ENCODE peak calls at places on chromosomes 7 and 10, in four cellular contexts. Z is IMR-90, P is mesendoderm, E is H1. C is an unnamed sample.
A peak's percentile ranks its signal among the peaks of the same experiment; 100 is the strongest.

GRCh38 chr10:129046074-129046681 is 420.9 kb upstream of the MGMT start:
- DNase-seq in Z (no peak), P (no peak), E (no peak), C (no peak)

GRCh38 chr10:105352281-105352680 is 711.2 kb downstream of the SORCS3 start:
- DNase-seq in Z (no peak), P (no peak), E (no peak), C (no peak)

GRCh38 chr7:103929808-103930415 is 59.5 kb downstream of the RELN start:
- DNase-seq in Z (no peak), P (no peak), E (no peak), C (no peak)

GRCh38 chr7:108592633-108593277 is 23.1 kb downstream of the DNAJB9 start:
- DNase-seq in Z (no peak), P (no peak), E (no peak), C (no peak)

GRCh38 chr10:93673791-93674190 is 28.6 kb downstream of the FRA10AC1 start:
- DNase-seq in Z (no peak), P (no peak), E (no peak), C (no peak)

GRCh38 chr7:39133088-39133487 is 155.4 kb downstream of the POU6F2 start:
- DNase-seq in Z (no peak), P (no peak), E (no peak), C (no peak)

GRCh38 chr7:100983451-100984187 is 14.3 kb downstream of the MUC12 start:
- DNase-seq in Z (peak; percentile 31), P (no peak), E (no peak), C (no peak)

GRCh38 chr10:14380746-14381145 is 50.0 kb upstream of the FRMD4A start:
- DNase-seq in Z (no peak), P (no peak), E (no peak), C (no peak)

GRCh38 chr10:131427901-131428300 is 116.4 kb upstream of the TCERG1L start:
- DNase-seq in Z (no peak), P (no peak), E (no peak), C (no peak)
- H4K5ac ChIP-seq in Z (no peak overlapping the region), P (no peak overlapping the region), E (no peak overlapping the region), C (no peak overlapping the region)

GRCh38 chr10:1409359-1409750 is 328.0 kb downstream of the ADARB2 start:
- DNase-seq in Z (no peak), P (no peak), E (no peak), C (no peak)

GRCh38 chr10:1410469-1411395 is 326.6 kb downstream of the ADARB2 start:
- DNase-seq in Z (no peak), P (no peak), E (no peak), C (no peak)

GRCh38 chr10:1410032-1410431 is 327.3 kb downstream of the ADARB2 start:
- DNase-seq in Z (no peak), P (no peak), E (no peak), C (no peak)

GRCh38 chr10:1406976-1407945 is 330.1 kb downstream of the ADARB2 start:
- DNase-seq in Z (no peak), P (no peak), E (no peak), C (no peak)

DNA sequence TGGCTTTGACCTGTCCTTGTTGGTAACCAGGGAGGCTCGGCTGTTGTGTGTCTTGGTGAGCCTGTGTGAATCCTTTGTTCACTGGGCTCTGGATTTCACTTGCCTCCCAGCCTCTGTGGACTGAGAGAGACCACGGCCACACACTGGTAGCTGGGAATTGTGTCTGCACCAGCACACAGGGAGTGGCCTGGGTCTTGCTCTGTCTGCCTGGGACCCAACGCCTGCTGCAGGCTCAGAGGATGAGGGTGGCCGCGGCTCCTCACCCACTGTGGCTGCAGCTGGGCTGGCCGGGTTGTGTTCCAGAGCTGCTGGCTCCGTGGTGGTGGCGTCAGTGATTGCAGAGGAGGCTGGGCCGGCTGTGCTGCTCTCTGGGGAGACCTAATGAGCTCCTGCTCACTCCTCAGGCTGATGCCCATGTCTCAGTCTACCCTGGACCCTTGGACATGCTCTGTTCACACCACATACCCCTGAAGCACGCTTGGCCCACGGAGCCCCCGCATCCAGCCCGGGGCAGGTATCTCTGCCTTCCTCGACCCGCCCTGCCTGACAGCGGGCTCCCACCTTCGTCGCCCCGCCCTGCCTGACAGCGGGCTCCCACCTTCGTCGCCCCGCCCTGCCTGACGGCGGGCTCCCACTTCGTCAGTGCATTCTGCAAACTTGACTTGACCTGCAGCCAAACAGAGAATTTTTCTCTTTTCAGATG is 328.5 kb downstream of the ADARB2 start:
- DNase-seq in Z (no peak), P (no peak), E (no peak), C (no peak)
- H2AK5ac ChIP-seq in Z (no peak overlapping the region), P (no peak overlapping the region), E (no peak overlapping the region), C (no peak overlapping the region)

DNA sequence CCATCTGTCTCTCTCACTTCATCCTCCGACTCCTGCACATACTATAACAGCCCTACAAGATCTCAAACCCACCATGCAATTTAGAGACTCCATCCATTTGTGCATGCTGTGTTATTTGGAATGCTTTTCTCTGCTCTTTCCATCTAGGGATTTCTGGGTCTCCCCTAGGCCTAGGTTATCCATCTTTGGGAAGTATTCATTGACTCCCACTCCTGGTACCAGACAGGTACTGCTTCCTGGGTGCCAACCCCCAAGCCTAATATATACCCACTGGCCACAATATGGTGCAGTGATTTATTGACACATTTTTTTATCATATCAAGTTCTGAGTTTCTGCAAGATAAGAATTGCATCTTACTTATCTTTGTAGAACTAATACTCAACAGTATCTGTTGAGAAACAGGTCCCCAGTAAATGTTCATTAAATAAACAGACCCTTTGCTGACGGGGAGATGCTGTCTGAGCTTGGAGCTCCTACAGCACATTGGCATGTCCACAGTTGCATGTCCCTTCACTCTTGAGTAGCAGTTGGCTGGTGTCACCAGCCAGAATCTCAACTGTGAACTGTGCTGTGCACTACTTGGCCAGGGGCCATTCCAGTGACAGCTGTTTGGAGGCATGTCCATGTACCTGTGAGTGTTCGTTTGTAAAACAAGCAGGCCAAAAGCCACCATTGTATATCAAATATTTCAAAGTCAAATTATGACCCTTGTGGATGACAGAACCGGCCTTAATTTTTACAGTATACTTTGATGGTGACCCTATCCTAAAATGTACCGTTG is 223.3 kb upstream of the NFE2L3 start:
- DNase-seq in Z (no peak), P (no peak), E (no peak), C (no peak)
- H4K5ac ChIP-seq in Z (no peak overlapping the region), P (no peak overlapping the region), E (no peak overlapping the region), C (no peak overlapping the region)

DNA sequence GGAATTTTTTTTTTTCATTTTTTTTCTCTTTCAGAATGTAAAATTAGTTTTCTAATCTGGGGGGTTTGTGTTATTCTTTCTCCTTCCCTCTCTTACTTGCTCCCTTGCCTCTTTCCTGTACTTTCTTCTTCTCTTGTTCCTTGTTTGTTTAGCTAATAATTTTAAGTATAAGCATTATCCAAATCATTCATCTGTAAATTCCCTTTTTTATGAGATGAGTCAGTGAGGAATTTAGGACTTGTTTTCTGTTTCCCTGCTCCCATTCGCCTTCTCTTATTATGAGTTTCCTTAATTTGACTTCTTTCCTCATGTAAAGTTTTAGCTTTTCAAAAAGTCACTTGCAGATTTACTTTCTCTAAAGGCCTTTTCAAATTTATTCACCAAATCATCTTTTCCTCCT is 154.6 kb upstream of the ETV1 start:
- DNase-seq in Z (no peak), P (no peak), E (no peak), C (no peak)
- H2AK5ac ChIP-seq in Z (no peak overlapping the region), P (no peak overlapping the region), E (no peak overlapping the region), C (no peak overlapping the region)

DNA sequence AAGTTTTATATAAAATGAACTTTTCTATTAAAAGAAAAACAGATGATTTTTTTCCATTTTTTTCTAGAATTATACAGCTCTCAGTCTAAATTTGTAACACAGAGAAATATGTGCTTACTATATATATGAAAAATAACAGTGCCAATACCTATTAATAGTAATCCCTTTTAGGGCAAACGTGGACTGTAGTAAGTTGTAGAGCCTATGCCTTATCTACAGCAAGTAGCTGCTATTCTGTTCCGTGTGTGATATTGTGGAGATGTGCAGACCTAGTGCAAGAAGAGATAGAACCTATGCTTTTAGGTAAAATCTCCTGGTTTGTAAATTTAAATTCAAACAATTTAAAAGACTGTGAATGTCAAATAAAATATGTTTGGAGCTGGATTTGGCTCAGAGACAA is 72.9 kb downstream of the FAS start:
- DNase-seq in Z (no peak), P (no peak), E (no peak), C (no peak)
- H4K5ac ChIP-seq in Z (no peak overlapping the region), P (no peak overlapping the region), E (no peak overlapping the region), C (no peak overlapping the region)

DNA sequence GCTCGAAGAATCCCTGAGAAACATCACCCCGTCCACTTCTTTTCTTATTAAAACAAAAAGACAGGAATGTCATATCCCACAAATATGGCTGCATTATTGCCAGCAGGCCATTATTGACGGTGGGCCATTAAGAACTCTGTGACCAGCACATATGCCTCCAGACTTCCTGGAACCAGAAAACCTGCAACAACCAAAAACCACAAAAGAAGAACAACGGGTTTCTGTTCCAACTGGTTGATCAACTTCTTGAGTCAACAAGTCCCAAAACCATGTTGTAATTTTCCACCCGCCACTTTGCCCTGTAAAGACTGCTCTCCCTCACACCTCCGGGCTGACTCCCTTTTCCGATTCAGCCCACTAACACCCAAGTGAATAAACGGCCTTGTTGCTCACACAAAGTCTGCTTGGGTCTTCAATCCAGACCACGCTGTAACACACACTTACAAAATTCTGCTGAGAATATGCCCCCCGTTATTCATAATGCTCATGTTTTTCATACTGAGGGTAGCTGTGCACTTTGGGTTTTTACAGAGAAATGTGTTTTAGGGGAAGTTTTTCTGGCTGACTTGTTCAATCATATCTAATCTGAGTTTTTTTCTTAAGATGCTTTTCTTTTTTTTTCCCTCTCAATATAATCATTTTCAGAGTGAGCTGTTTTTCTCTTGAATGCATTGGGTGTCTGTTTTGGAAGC is 20.7 kb downstream of the ZNF107 start:
- DNase-seq in Z (no peak), P (no peak), E (no peak), C (no peak)
- H2AK5ac ChIP-seq in Z (no peak overlapping the region), P (no peak overlapping the region), E (no peak overlapping the region), C (no peak overlapping the region)

GRCh38 chr7:1197997-1198632 is 34.6 kb upstream of the UNCX start:
- DNase-seq in Z (peak; percentile 94), P (no peak), E (no peak), C (no peak)

GRCh38 chr7:1192171-1192676 is 32.2 kb upstream of the ZFAND2A start:
- DNase-seq in Z (peak; percentile 95), P (no peak), E (no peak), C (no peak)

GRCh38 chr7:1200045-1200444 is 32.6 kb upstream of the UNCX start:
- DNase-seq in Z (peak; percentile 29), P (no peak), E (no peak), C (no peak)

GRCh38 chr7:1193593-1194424 is 33.8 kb upstream of the ZFAND2A start:
- DNase-seq in Z (peak; percentile 39), P (peak; percentile 22), E (no peak), C (peak; percentile 65)

GRCh38 chr7:1196950-1197349 is 35.7 kb upstream of the UNCX start:
- DNase-seq in Z (no peak), P (no peak), E (no peak), C (no peak)
- H4K5ac ChIP-seq in Z (no peak overlapping the region), P (no peak overlapping the region), E (no peak overlapping the region), C (no peak overlapping the region)

DNA sequence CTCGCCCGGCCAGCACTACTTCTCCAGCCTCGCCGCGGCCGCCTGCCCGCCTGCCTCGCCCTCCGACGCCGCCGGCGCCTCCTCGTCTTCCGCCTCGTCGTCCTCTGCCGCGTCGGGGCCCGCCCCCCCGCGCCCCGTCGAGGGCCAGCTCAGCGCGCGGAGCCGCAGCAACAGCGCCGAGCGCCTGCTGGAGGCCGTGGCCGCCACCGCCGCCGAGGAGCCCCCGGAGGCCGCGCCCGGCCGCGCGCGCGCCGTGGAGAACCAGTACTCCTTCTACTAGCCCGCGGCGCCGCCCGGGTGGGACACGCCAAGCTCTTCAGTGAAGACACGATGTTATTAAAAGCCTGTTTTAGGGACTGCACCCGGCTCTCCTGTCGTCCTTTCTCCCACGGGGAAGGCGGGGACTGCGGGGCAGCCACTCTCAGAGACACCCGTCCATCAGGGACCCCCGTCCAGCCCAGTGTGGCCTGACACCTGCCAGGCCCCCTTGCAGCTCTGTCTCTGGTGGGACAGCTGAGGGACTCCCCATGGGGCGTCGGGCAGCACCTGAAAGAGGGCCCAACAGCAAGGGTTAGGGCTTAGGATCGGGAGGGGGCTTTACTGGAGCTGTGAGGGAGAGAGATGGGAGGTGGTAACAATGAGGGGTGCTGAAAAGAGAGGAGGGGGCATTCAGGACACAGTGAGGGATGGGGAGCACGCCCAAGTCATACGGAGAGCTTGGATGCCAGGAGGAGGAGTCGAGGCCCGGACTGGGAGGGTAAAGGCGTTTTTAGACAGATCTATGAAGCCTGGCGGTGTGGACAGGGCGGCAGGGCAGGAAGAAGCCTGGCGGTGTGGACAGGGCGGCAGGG is 34.7 kb downstream of the SPDYE6 start:
- DNase-seq in Z (no peak), P (peak; percentile 72), E (no peak), C (peak; percentile 62)
- H2AK5ac ChIP-seq in Z (no peak overlapping the region), P (no peak overlapping the region), E (no peak overlapping the region), C (no peak overlapping the region)

C was measured in H9.